ENCODE peak calls at places on chromosome 1, in seven cellular contexts. One of them, this sample, is unnamed.

GRCh38 chr1:35278886-35279554 is 10.5 kb downstream of the ZMYM4 start:
- DNase-seq in A549: no peak
- DNase-seq in dorsolateral prefrontal cortex: no peak
- DNase-seq in thyroid gland: no peak
- DNase-seq in neural progenitor cell: no peak
- DNase-seq in heart right ventricle: no peak
- DNase-seq in breast epithelium: no peak
- DNase-seq in this sample: no peak

GRCh38 chr1:100151679-100152078 is 18.7 kb downstream of the TRMT13 start:
- DNase-seq in A549: no peak
- DNase-seq in dorsolateral prefrontal cortex: no peak
- DNase-seq in thyroid gland: no peak
- DNase-seq in neural progenitor cell: no peak
- DNase-seq in heart right ventricle: no peak
- DNase-seq in breast epithelium: no peak
- DNase-seq in this sample: no peak

GRCh38 chr1:87330201-87330953 is 1.7 kb downstream of the LMO4 start:
- DNase-seq in A549: no peak
- DNase-seq in dorsolateral prefrontal cortex: no peak
- DNase-seq in thyroid gland: peak; percentile 42
- DNase-seq in neural progenitor cell: peak; percentile 76
- DNase-seq in heart right ventricle: peak; percentile 17
- DNase-seq in breast epithelium: no peak
- DNase-seq in this sample: peak; percentile 34

GRCh38 chr1:925532-926421 is 2.1 kb downstream of the SAMD11 start:
- DNase-seq in A549: no peak
- DNase-seq in dorsolateral prefrontal cortex: no peak
- DNase-seq in thyroid gland: no peak
- DNase-seq in neural progenitor cell: peak; percentile 54
- DNase-seq in heart right ventricle: no peak
- DNase-seq in breast epithelium: no peak
- DNase-seq in this sample: no peak

GRCh38 chr1:31102501-31102950 is 37.0 kb upstream of the PUM1 start:
- DNase-seq in A549: no peak
- DNase-seq in dorsolateral prefrontal cortex: no peak
- DNase-seq in thyroid gland: no peak
- DNase-seq in neural progenitor cell: no peak
- DNase-seq in heart right ventricle: no peak
- DNase-seq in breast epithelium: peak; percentile 59
- DNase-seq in this sample: no peak

GRCh38 chr1:35069746-35070145 is 9.4 kb upstream of the ZMYM1 start:
- DNase-seq in A549: no peak
- DNase-seq in dorsolateral prefrontal cortex: no peak
- DNase-seq in thyroid gland: no peak
- DNase-seq in neural progenitor cell: no peak
- DNase-seq in heart right ventricle: no peak
- DNase-seq in breast epithelium: no peak
- DNase-seq in this sample: no peak

GRCh38 chr1:110412576-110412975 is 5.1 kb upstream of the LAMTOR5 start:
- DNase-seq in A549: peak; percentile 57
- DNase-seq in dorsolateral prefrontal cortex: peak; percentile 41
- DNase-seq in thyroid gland: peak; percentile 74
- DNase-seq in neural progenitor cell: peak; percentile 86
- DNase-seq in heart right ventricle: peak; percentile 58
- DNase-seq in breast epithelium: peak; percentile 44
- DNase-seq in this sample: peak; percentile 74

GRCh38 chr1:76336951-76337371 is 262.4 kb downstream of the ST6GALNAC3 start:
- DNase-seq in A549: no peak
- DNase-seq in dorsolateral prefrontal cortex: peak; percentile 34
- DNase-seq in thyroid gland: peak; percentile 90
- DNase-seq in neural progenitor cell: peak; percentile 28
- DNase-seq in heart right ventricle: peak; percentile 56
- DNase-seq in breast epithelium: no peak
- DNase-seq in this sample: no peak

GRCh38 chr1:78649628-78650027 is at the start of gene IFI44:
- DNase-seq in A549: no peak
- DNase-seq in dorsolateral prefrontal cortex: no peak
- DNase-seq in thyroid gland: peak; percentile 91
- DNase-seq in neural progenitor cell: no peak
- DNase-seq in heart right ventricle: peak; percentile 92
- DNase-seq in breast epithelium: peak; percentile 78
- DNase-seq in this sample: peak; percentile 90

GRCh38 chr1:59046730-59047157 is 250.2 kb upstream of the FGGY start:
- DNase-seq in A549: no peak
- DNase-seq in dorsolateral prefrontal cortex: no peak
- DNase-seq in thyroid gland: no peak
- DNase-seq in neural progenitor cell: no peak
- DNase-seq in heart right ventricle: no peak
- DNase-seq in breast epithelium: no peak
- DNase-seq in this sample: peak; percentile 36

GRCh38 chr1:97186381-97186780 is 464.8 kb downstream of the PTBP2 start:
- DNase-seq in A549: no peak
- DNase-seq in dorsolateral prefrontal cortex: no peak
- DNase-seq in thyroid gland: no peak
- DNase-seq in neural progenitor cell: peak; percentile 8
- DNase-seq in heart right ventricle: no peak
- DNase-seq in breast epithelium: no peak
- DNase-seq in this sample: no peak

GRCh38 chr1:42700006-42700405 is 17.8 kb downstream of the YBX1 start:
- DNase-seq in A549: no peak
- DNase-seq in dorsolateral prefrontal cortex: no peak
- DNase-seq in thyroid gland: no peak
- DNase-seq in neural progenitor cell: no peak
- DNase-seq in heart right ventricle: no peak
- DNase-seq in breast epithelium: no peak
- DNase-seq in this sample: no peak

GRCh38 chr1:55259906-55260608 is 44.9 kb upstream of the USP24 start:
- DNase-seq in A549: no peak
- DNase-seq in dorsolateral prefrontal cortex: no peak
- DNase-seq in thyroid gland: no peak
- DNase-seq in neural progenitor cell: peak; percentile 18
- DNase-seq in heart right ventricle: no peak
- DNase-seq in breast epithelium: no peak
- DNase-seq in this sample: no peak

GRCh38 chr1:22329171-22329540 is 122.5 kb upstream of the ZBTB40 start:
- DNase-seq in A549: no peak
- DNase-seq in dorsolateral prefrontal cortex: no peak
- DNase-seq in thyroid gland: no peak
- DNase-seq in neural progenitor cell: no peak
- DNase-seq in heart right ventricle: no peak
- DNase-seq in breast epithelium: no peak
- DNase-seq in this sample: no peak

GRCh38 chr1:80656011-80656627 is 1144.6 kb upstream of the ADGRL2 start:
- DNase-seq in A549: peak; percentile 37
- DNase-seq in dorsolateral prefrontal cortex: no peak
- DNase-seq in thyroid gland: no peak
- DNase-seq in neural progenitor cell: peak; percentile 58
- DNase-seq in heart right ventricle: no peak
- DNase-seq in breast epithelium: no peak
- DNase-seq in this sample: peak; percentile 44

GRCh38 chr1:71494163-71494562 is 413.3 kb upstream of the ZRANB2 start:
- DNase-seq in A549: no peak
- DNase-seq in dorsolateral prefrontal cortex: no peak
- DNase-seq in thyroid gland: no peak
- DNase-seq in neural progenitor cell: no peak
- DNase-seq in heart right ventricle: no peak
- DNase-seq in breast epithelium: no peak
- DNase-seq in this sample: no peak

GRCh38 chr1:186722711-186723309 is 42.6 kb upstream of the PTGS2 start:
- DNase-seq in A549: peak; percentile 26
- DNase-seq in dorsolateral prefrontal cortex: no peak
- DNase-seq in thyroid gland: no peak
- DNase-seq in neural progenitor cell: peak; percentile 65
- DNase-seq in heart right ventricle: peak; percentile 14
- DNase-seq in breast epithelium: no peak
- DNase-seq in this sample: no peak

GRCh38 chr1:180158149-180159147 is 3.8 kb downstream of the QSOX1 start:
- DNase-seq in A549: no peak
- DNase-seq in dorsolateral prefrontal cortex: no peak
- DNase-seq in thyroid gland: no peak
- DNase-seq in neural progenitor cell: no peak
- DNase-seq in heart right ventricle: no peak
- DNase-seq in breast epithelium: no peak
- DNase-seq in this sample: no peak

DNA sequence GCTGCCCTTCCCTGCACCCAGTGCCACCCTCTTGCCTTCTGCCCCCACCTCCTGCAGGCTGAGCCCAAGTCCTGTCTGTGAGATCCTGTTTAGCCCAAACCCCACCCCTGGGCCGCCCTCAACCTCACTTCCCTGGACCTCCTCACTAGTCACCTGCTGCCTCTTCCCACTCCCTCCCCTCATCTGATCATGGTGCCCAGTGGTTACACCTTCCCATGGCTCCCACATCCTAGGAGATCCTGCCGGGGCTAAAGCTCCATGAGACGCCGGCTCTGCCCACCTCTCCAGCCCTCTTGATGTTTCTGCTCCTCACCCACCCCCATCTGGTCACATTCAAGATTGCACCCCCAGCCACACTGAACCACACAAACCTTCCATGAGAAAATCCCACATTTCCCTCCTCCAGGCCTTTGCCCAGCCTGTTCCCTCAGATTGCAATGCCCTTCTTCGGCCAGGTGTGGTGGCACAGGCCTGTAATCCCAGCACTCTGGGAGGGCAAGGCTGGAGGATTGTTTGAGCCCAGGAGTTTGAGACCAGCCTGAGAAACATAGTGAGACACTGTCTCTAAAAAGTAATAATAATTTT is 17.0 kb downstream of the TTC39A start:
- DNase-seq in A549: peak; percentile 33
- DNase-seq in dorsolateral prefrontal cortex: no peak
- DNase-seq in thyroid gland: no peak
- DNase-seq in neural progenitor cell: peak; percentile 27
- DNase-seq in heart right ventricle: no peak
- DNase-seq in breast epithelium: no peak
- DNase-seq in this sample: no peak
- TF ChIP-seq CTCF in A549: no peak
- TF ChIP-seq CTCF in dorsolateral prefrontal cortex: no peak
- TF ChIP-seq CTCF in thyroid gland: no peak
- TF ChIP-seq CTCF in neural progenitor cell: peak; percentile 31
- TF ChIP-seq CTCF in heart right ventricle: no peak
- TF ChIP-seq CTCF in breast epithelium: peak; percentile 13
- TF ChIP-seq CTCF in this sample: no peak

DNA sequence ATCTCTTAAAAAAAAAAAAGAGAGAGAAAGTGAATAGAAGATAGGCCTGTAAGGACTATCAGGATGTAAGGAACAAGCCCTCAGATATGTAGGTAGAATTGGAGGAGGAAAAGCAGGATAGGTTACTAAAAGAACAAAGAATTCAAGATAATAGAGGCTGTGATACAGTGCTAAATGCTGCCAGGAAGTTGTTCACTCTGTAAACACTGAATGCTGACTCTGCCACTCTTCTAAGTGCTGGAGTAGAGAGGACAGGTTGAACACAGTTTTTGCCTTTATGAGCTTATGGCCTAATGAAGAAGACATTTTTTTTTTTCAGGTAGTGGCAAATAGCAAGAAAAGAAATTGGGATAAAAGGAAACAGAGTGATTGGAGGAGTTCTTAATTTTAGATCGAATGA is 90.6 kb upstream of the ZNF678 start:
- DNase-seq in A549: no peak
- DNase-seq in dorsolateral prefrontal cortex: no peak
- DNase-seq in thyroid gland: no peak
- DNase-seq in neural progenitor cell: no peak
- DNase-seq in heart right ventricle: no peak
- DNase-seq in breast epithelium: no peak
- DNase-seq in this sample: no peak
- H3K4me3 ChIP-seq in A549: no peak overlapping the region
- H3K4me3 ChIP-seq in dorsolateral prefrontal cortex: no peak overlapping the region
- H3K4me3 ChIP-seq in thyroid gland: no peak overlapping the region
- H3K4me3 ChIP-seq in neural progenitor cell: no peak overlapping the region
- H3K4me3 ChIP-seq in heart right ventricle: no peak overlapping the region
- H3K4me3 ChIP-seq in breast epithelium: no peak overlapping the region
- H3K4me3 ChIP-seq in this sample: no peak overlapping the region

GRCh38 chr1:235368428-235368827 is 1.2 kb downstream of the TBCE start:
- DNase-seq in A549: no peak
- DNase-seq in dorsolateral prefrontal cortex: no peak
- DNase-seq in thyroid gland: no peak
- DNase-seq in neural progenitor cell: no peak
- DNase-seq in heart right ventricle: no peak
- DNase-seq in breast epithelium: no peak
- DNase-seq in this sample: no peak

GRCh38 chr1:235366286-235366685 is 941 bp upstream of the TBCE start:
- DNase-seq in A549: no peak
- DNase-seq in dorsolateral prefrontal cortex: no peak
- DNase-seq in thyroid gland: no peak
- DNase-seq in neural progenitor cell: no peak
- DNase-seq in heart right ventricle: no peak
- DNase-seq in breast epithelium: no peak
- DNase-seq in this sample: no peak

GRCh38 chr1:235369802-235370201 is 2.6 kb downstream of the TBCE start:
- DNase-seq in A549: no peak
- DNase-seq in dorsolateral prefrontal cortex: no peak
- DNase-seq in thyroid gland: no peak
- DNase-seq in neural progenitor cell: no peak
- DNase-seq in heart right ventricle: no peak
- DNase-seq in breast epithelium: no peak
- DNase-seq in this sample: no peak

DNA sequence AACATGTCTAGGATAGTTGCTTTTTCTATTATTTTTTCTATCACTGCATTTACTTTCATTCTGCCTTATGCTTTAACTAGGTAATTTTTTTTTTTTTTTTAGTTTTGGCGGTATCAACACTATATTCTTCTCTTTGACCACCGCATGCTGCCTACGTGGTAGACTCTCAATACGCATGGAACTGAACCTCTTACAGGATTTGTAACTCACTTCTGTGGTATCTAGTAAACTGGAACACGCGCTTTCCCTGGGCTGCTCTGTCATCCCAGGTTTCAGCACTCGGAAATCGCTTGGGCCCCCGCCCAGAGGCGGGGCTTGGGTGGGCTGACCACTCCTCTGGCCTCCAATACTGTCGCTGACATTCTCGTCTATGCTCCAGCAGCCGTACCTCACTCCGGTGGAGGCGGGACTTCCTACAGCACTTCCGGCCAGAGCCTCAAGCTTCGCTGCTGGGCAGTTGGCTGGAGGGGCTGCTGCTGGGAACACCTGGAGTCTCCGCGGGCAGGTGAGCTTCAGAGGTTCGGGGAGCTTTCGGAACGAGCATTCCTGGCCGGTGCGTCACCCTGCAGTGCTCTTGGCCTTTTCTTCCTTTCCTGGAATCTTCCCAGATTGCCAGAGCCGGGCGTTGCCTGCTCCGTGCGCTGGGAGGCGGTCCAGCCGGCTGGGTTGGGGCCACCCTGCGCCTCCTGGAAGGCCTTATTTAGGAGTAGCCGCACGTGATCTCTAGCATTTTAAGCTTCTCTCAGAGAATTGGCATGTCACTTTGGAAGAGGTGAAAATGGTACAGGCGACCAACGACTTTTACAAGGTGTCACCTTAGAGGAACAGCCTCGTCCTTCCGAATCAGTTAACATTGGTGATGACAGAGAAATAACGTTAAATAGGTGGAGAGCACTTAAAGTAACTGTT is at the start of gene TBCE:
- DNase-seq in A549: peak; percentile 97
- DNase-seq in dorsolateral prefrontal cortex: peak; percentile 92
- DNase-seq in thyroid gland: peak; percentile 99
- DNase-seq in neural progenitor cell: peak; percentile 97
- DNase-seq in heart right ventricle: peak; percentile 96
- DNase-seq in breast epithelium: peak; percentile 93
- DNase-seq in this sample: peak; percentile 98
- H3K27ac ChIP-seq in A549: peak within 1 kb of the TSS; percentile 84
- H3K27ac ChIP-seq in dorsolateral prefrontal cortex: no peak within 1 kb of the TSS
- H3K27ac ChIP-seq in thyroid gland: peak within 1 kb of the TSS; percentile 84
- H3K27ac ChIP-seq in neural progenitor cell: peak within 1 kb of the TSS; percentile 18
- H3K27ac ChIP-seq in heart right ventricle: peak within 1 kb of the TSS; percentile 87
- H3K27ac ChIP-seq in breast epithelium: peak within 1 kb of the TSS; percentile 85
- H3K27ac ChIP-seq in this sample: peak within 1 kb of the TSS; percentile 93

GRCh38 chr1:40625076-40625475 is 40.4 kb downstream of the RIMS3 start:
- DNase-seq in A549: no peak
- DNase-seq in dorsolateral prefrontal cortex: no peak
- DNase-seq in thyroid gland: peak; percentile 47
- DNase-seq in neural progenitor cell: peak; percentile 38
- DNase-seq in heart right ventricle: peak; percentile 12
- DNase-seq in breast epithelium: no peak
- DNase-seq in this sample: peak; percentile 61
- TF ChIP-seq CTCF in A549: no peak
- TF ChIP-seq CTCF in dorsolateral prefrontal cortex: peak; percentile 39
- TF ChIP-seq CTCF in thyroid gland: no peak
- TF ChIP-seq CTCF in neural progenitor cell: peak; percentile 38
- TF ChIP-seq CTCF in heart right ventricle: peak; percentile 55
- TF ChIP-seq CTCF in breast epithelium: no peak
- TF ChIP-seq CTCF in this sample: no peak

This sample was measured in stomach.